ENCODE peak calls at places on chromosome 18, in nine cellular contexts. C, Z, Y, L, H, V, S, Q and O are unnamed samples.

GRCh38 chr18:59957957-59958356 is 58.2 kb downstream of the PMAIP1 start:
- DNase-seq in C (no peak), Z (peak), Y (peak), L (peak), H (no peak), V (peak), S (peak), Q (no peak), O (no peak)

GRCh38 chr18:77974329-77974728 is 724.7 kb downstream of the GALR1 start:
- DNase-seq in C (no peak), Z (no peak), Y (no peak), L (no peak), H (no peak), V (no peak), S (no peak), Q (no peak), O (no peak)

GRCh38 chr18:59571953-59572352 is 125.3 kb downstream of the CCBE1 start:
- DNase-seq in C (no peak), Z (no peak), Y (no peak), L (no peak), H (no peak), V (no peak), S (no peak), Q (no peak), O (no peak)

GRCh38 chr18:43022874-43023273 is 92.6 kb downstream of the RIT2 start:
- DNase-seq in C (no peak), Z (no peak), Y (no peak), L (no peak), H (no peak), V (no peak), S (no peak), Q (no peak), O (no peak)

GRCh38 chr18:11955299-11956029 is 25.8 kb upstream of the IMPA2 start:
- DNase-seq in C (no peak), Z (no peak), Y (no peak), L (peak), H (no peak), V (peak), S (peak), Q (no peak), O (no peak)

GRCh38 chr18:73684651-73685050 is 463.0 kb downstream of the FBXO15 start:
- DNase-seq in C (no peak), Z (no peak), Y (no peak), L (no peak), H (no peak), V (peak), S (peak), Q (no peak), O (no peak)

GRCh38 chr18:72572896-72573295 is 28.8 kb upstream of the CBLN2 start:
- DNase-seq in C (no peak), Z (no peak), Y (no peak), L (no peak), H (no peak), V (no peak), S (no peak), Q (no peak), O (no peak)

GRCh38 chr18:50970006-50970405 is 2.2 kb downstream of the ELAC1 start:
- DNase-seq in C (no peak), Z (peak), Y (no peak), L (no peak), H (no peak), V (no peak), S (no peak), Q (no peak), O (no peak)

GRCh38 chr18:40608220-40608619 is 1346.8 kb upstream of the PIK3C3 start:
- DNase-seq in C (no peak), Z (no peak), Y (no peak), L (no peak), H (no peak), V (no peak), S (no peak), Q (no peak), O (no peak)

GRCh38 chr18:79372461-79372860 is 23.3 kb upstream of the NFATC1 start:
- DNase-seq in C (no peak), Z (no peak), Y (no peak), L (no peak), H (no peak), V (no peak), S (no peak), Q (no peak), O (no peak)

GRCh38 chr18:79372991-79373390 is 22.7 kb upstream of the NFATC1 start:
- DNase-seq in C (no peak), Z (no peak), Y (no peak), L (no peak), H (no peak), V (no peak), S (no peak), Q (no peak), O (no peak)

GRCh38 chr18:79373736-79374135 is 22.0 kb upstream of the NFATC1 start:
- DNase-seq in C (no peak), Z (no peak), Y (no peak), L (no peak), H (no peak), V (no peak), S (no peak), Q (no peak), O (no peak)

GRCh38 chr18:79374408-79375171 is 21.1 kb upstream of the NFATC1 start:
- DNase-seq in C (no peak), Z (no peak), Y (no peak), L (no peak), H (no peak), V (no peak), S (no peak), Q (no peak), O (no peak)

GRCh38 chr18:79371536-79372210 is 24.1 kb upstream of the NFATC1 start:
- DNase-seq in C (no peak), Z (no peak), Y (no peak), L (no peak), H (no peak), V (no peak), S (no peak), Q (no peak), O (no peak)
- TF ChIP-seq CTCF in C (no peak), Z (no peak), Y (no peak), L (no peak), H (no peak), V (no peak), S (no peak), Q (no peak), O (no peak)

DNA sequence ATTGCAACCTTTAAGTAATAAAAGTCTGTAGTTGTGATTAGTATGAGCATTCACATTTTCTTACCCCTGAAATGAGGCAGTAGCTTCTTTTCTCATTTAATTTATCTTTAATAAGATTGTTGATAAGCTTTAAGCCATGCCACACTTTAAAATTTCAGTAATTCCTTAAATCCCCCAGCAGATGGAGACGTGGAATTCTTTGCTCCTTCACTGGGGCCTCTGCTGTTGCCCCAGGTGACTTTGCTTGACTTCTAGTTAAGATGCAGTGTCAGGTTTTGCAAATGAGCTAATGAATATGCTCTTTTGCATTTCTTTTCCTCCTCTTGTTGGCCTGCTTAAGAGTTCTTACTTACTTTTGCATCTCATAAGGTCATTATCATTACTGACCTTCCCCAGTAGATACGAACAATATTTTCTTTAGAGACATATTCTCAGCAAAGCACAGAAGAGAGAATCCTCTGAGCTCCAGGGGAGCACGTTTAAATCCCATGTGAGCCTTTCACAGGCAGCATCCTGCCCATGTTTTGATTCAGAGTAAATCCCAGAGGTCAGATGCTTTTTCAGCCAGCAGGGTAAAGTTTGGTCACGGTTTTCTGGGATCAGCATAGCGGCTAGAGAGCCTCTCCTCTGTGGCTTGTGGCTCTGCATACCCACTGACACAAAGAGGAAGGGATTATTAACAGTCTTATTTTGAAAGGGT is 222.9 kb downstream of the PTPRM start:
- DNase-seq in C (no peak), Z (no peak), Y (no peak), L (peak), H (no peak), V (peak), S (peak), Q (peak), O (no peak)
- TF ChIP-seq CTCF in C (peak), Z (peak), Y (peak), L (peak), H (peak), V (peak), S (peak), Q (peak), O (no peak)

GRCh38 chr18:6731197-6731596 is 1.7 kb downstream of the ARHGAP28 start:
- DNase-seq in C (no peak), Z (peak), Y (no peak), L (peak), H (no peak), V (peak), S (peak), Q (no peak), O (no peak)

GRCh38 chr18:6728809-6729246 is 688 bp upstream of the ARHGAP28 start:
- DNase-seq in C (no peak), Z (peak), Y (no peak), L (no peak), H (no peak), V (no peak), S (no peak), Q (no peak), O (no peak)

GRCh38 chr18:6734746-6735430 is 5.4 kb downstream of the ARHGAP28 start:
- DNase-seq in C (no peak), Z (no peak), Y (no peak), L (no peak), H (no peak), V (peak), S (no peak), Q (no peak), O (no peak)

GRCh38 chr18:6729247-6730091 is at the start of gene ARHGAP28:
- DNase-seq in C (peak), Z (peak), Y (peak), L (peak), H (peak), V (peak), S (peak), Q (peak), O (peak)

GRCh38 chr18:6732952-6733351 is 3.4 kb downstream of the ARHGAP28 start:
- DNase-seq in C (no peak), Z (no peak), Y (no peak), L (no peak), H (no peak), V (no peak), S (no peak), Q (no peak), O (no peak)
- TF ChIP-seq CTCF in C (no peak), Z (peak), Y (no peak), L (no peak), H (peak), V (no peak), S (no peak), Q (no peak), O (no peak)

GRCh38 chr18:31509571-31509970 is 11.6 kb downstream of the DSG2 start:
- DNase-seq in C (no peak), Z (no peak), Y (no peak), L (no peak), H (no peak), V (no peak), S (no peak), Q (no peak), O (no peak)

GRCh38 chr18:31512203-31512764 is 14.3 kb downstream of the DSG2 start:
- DNase-seq in C (no peak), Z (no peak), Y (no peak), L (peak), H (no peak), V (peak), S (no peak), Q (no peak), O (no peak)

GRCh38 chr18:31513189-31513907 is 15.4 kb downstream of the DSG2 start:
- DNase-seq in C (no peak), Z (no peak), Y (no peak), L (peak), H (no peak), V (peak), S (no peak), Q (no peak), O (no peak)

GRCh38 chr18:31510319-31510718 is 12.3 kb downstream of the DSG2 start:
- DNase-seq in C (no peak), Z (peak), Y (no peak), L (no peak), H (no peak), V (no peak), S (no peak), Q (no peak), O (no peak)

DNA sequence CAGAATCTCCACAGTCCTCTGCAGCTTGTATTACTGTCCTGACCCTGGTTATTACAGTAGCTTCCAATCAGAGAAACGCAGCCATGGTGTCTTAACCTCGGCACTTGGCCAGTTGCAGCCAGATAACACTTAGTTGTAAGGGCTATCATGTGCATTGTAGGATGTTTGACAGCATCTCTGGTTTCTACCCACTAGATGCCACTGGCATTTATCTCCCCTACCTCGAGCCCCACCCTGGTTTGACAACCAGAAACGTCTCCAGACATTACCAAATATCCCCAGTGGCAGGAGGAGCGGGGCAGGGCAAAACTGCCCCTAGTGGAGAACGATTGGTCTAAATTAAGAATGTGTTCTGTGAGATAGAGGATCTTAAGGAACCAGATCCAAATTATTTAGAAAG is 13.1 kb downstream of the DSG2 start:
- DNase-seq in C (no peak), Z (no peak), Y (no peak), L (no peak), H (no peak), V (no peak), S (no peak), Q (no peak), O (no peak)
- TF ChIP-seq CTCF in C (peak), Z (no peak), Y (no peak), L (no peak), H (peak), V (no peak), S (no peak), Q (peak), O (no peak)

GRCh38 chr18:46754661-46755292 is 2.1 kb downstream of the ST8SIA5 start:
- DNase-seq in C (no peak), Z (no peak), Y (no peak), L (no peak), H (no peak), V (no peak), S (no peak), Q (no peak), O (no peak)
- TF ChIP-seq CTCF in C (peak), Z (no peak), Y (no peak), L (no peak), H (no peak), V (no peak), S (no peak), Q (no peak), O (no peak)